ENCODE peak calls at places on chromosome 16, in five cellular contexts. V is GM23338, Q is fibroblast of lung, L is A549, F is hepatocyte. S is an unnamed sample.
A peak's percentile ranks its signal among the peaks of the same experiment; 100 is the strongest.

GRCh38 chr16:49529646-49530045 is 156.0 kb downstream of the C16orf78 start:
- DNase-seq in V (no peak), Q (no peak), L (no peak), F (no peak), S (no peak)

GRCh38 chr16:4382795-4383357 is 11.2 kb downstream of the VASN start:
- DNase-seq in V (peak; percentile 12), Q (no peak), L (no peak), F (no peak), S (peak; percentile 80)

GRCh38 chr16:48139517-48139916 is 16.3 kb downstream of the ABCC12 start:
- DNase-seq in V (peak; percentile 22), Q (no peak), L (no peak), F (no peak), S (no peak)

GRCh38 chr16:89216315-89217137 is 977 bp upstream of the ZNF778 start:
- DNase-seq in V (peak; percentile 89), Q (peak; percentile 81), L (peak; percentile 79), F (peak; percentile 89), S (peak; percentile 87)

GRCh38 chr16:73000020-73000906 is 47.7 kb downstream of the ZFHX3 start:
- DNase-seq in V (no peak), Q (peak; percentile 62), L (no peak), F (no peak), S (peak; percentile 79)

GRCh38 chr16:84271866-84272265 is 22.8 kb upstream of the WFDC1 start:
- DNase-seq in V (no peak), Q (no peak), L (no peak), F (no peak), S (no peak)

GRCh38 chr16:74034862-74035261 is 261.8 kb upstream of the PSMD7 start:
- DNase-seq in V (peak; percentile 76), Q (peak; percentile 69), L (peak; percentile 14), F (peak; percentile 50), S (no peak)

GRCh38 chr16:4656221-4656620 is 31.6 kb downstream of the MGRN1 start:
- DNase-seq in V (no peak), Q (no peak), L (no peak), F (no peak), S (no peak)

GRCh38 chr16:30677931-30678585 is 19.8 kb downstream of the FBRS start:
- DNase-seq in V (peak; percentile 98), Q (no peak), L (no peak), F (no peak), S (no peak)

GRCh38 chr16:2987286-2987685 is 7.0 kb upstream of the PKMYT1 start:
- DNase-seq in V (no peak), Q (no peak), L (no peak), F (no peak), S (no peak)

GRCh38 chr16:47504599-47504998 is 43.5 kb downstream of the PHKB start:
- DNase-seq in V (no peak), Q (peak; percentile 52), L (no peak), F (no peak), S (no peak)

GRCh38 chr16:84689126-84689525 is 10.7 kb upstream of the USP10 start:
- DNase-seq in V (no peak), Q (peak; percentile 76), L (no peak), F (peak; percentile 73), S (no peak)

GRCh38 chr16:383326-384020 is 1.7 kb upstream of the PGAP6 start:
- DNase-seq in V (peak; percentile 90), Q (no peak), L (no peak), F (peak; percentile 82), S (peak; percentile 64)

GRCh38 chr16:79159650-79160049 is 440.9 kb downstream of the MAF start:
- DNase-seq in V (no peak), Q (no peak), L (no peak), F (no peak), S (no peak)

GRCh38 chr16:88616320-88616719 is 22.1 kb upstream of the IL17C start:
- DNase-seq in V (no peak), Q (no peak), L (no peak), F (peak; percentile 65), S (no peak)

GRCh38 chr16:76900285-76901263 is 290.4 kb upstream of the MON1B start:
- DNase-seq in V (no peak), Q (no peak), L (no peak), F (peak; percentile 16), S (no peak)

GRCh38 chr16:81313731-81314602 is 795 bp upstream of the GAN start:
- DNase-seq in V (peak; percentile 94), Q (no peak), L (no peak), F (no peak), S (no peak)

GRCh38 chr16:8103649-8104289 is 486.5 kb downstream of the TMEM114 start:
- DNase-seq in V (no peak), Q (no peak), L (no peak), F (no peak), S (no peak)

GRCh38 chr16:81099958-81100357 is 3.8 kb upstream of the GCSH start:
- DNase-seq in V (no peak), Q (no peak), L (no peak), F (no peak), S (no peak)

GRCh38 chr16:12054396-12054795 is 77.9 kb downstream of the SNX29 start:
- DNase-seq in V (no peak), Q (no peak), L (no peak), F (no peak), S (no peak)

GRCh38 chr16:85377388-85378144 is 235.6 kb upstream of the GSE1 start:
- DNase-seq in V (no peak), Q (no peak), L (no peak), F (no peak), S (no peak)

GRCh38 chr16:1596516-1596915 is 15.4 kb downstream of the IFT140 start:
- DNase-seq in V (no peak), Q (no peak), L (no peak), F (no peak), S (no peak)

GRCh38 chr16:30049871-30050270 is 15.7 kb upstream of the ALDOA start:
- DNase-seq in V (no peak), Q (no peak), L (no peak), F (no peak), S (no peak)

GRCh38 chr16:1341495-1342388 is 8.3 kb downstream of the BAIAP3 start:
- DNase-seq in V (no peak), Q (no peak), L (no peak), F (no peak), S (no peak)

GRCh38 chr16:78874241-78874983 is 726.1 kb downstream of the MAF start:
- DNase-seq in V (no peak), Q (no peak), L (no peak), F (no peak), S (no peak)

GRCh38 chr16:17470002-17470870 is 524 bp downstream of the XYLT1 start:
- DNase-seq in V (no peak), Q (no peak), L (peak; percentile 13), F (peak; percentile 29), S (peak; percentile 40)

GRCh38 chr16:5678371-5678770 is 580.8 kb upstream of the EEF2KMT start:
- DNase-seq in V (peak; percentile 72), Q (no peak), L (no peak), F (peak; percentile 24), S (no peak)

GRCh38 chr16:31134625-31135534 is 647 bp downstream of the PRSS8 start:
- DNase-seq in V (peak; percentile 89), Q (peak; percentile 8), L (no peak), F (peak; percentile 80), S (no peak)

GRCh38 chr16:88430185-88430523 is 22.9 kb upstream of the ZFPM1 start:
- DNase-seq in V (no peak), Q (no peak), L (no peak), F (no peak), S (no peak)

GRCh38 chr16:65111306-65111705 is 10.6 kb downstream of the CDH11 start:
- DNase-seq in V (no peak), Q (no peak), L (no peak), F (peak; percentile 41), S (no peak)

GRCh38 chr16:2473425-2473926 is 1.5 kb upstream of the TBC1D24 start:
- DNase-seq in V (peak; percentile 35), Q (no peak), L (peak; percentile 31), F (no peak), S (no peak)

GRCh38 chr16:964696-965395 is 5.9 kb downstream of the LMF1 start:
- DNase-seq in V (no peak), Q (no peak), L (no peak), F (no peak), S (no peak)

GRCh38 chr16:85554114-85554790 is 58.9 kb upstream of the GSE1 start:
- DNase-seq in V (peak; percentile 61), Q (peak; percentile 90), L (peak; percentile 88), F (peak; percentile 61), S (peak; percentile 84)

GRCh38 chr16:21156767-21157467 is 1.6 kb upstream of the LDAF1 start:
- DNase-seq in V (peak; percentile 86), Q (peak; percentile 91), L (peak; percentile 69), F (peak; percentile 80), S (no peak)

GRCh38 chr16:73047536-73048291 is at the start of gene ZFHX3:
- DNase-seq in V (peak; percentile 87), Q (peak; percentile 68), L (no peak), F (peak; percentile 83), S (peak; percentile 89)

GRCh38 chr16:10338426-10338825 is 47.4 kb upstream of the ATF7IP2 start:
- DNase-seq in V (no peak), Q (no peak), L (no peak), F (peak; percentile 38), S (no peak)

GRCh38 chr16:17130733-17131132 is 340.0 kb downstream of the XYLT1 start:
- DNase-seq in V (no peak), Q (no peak), L (no peak), F (no peak), S (peak; percentile 5)

DNA sequence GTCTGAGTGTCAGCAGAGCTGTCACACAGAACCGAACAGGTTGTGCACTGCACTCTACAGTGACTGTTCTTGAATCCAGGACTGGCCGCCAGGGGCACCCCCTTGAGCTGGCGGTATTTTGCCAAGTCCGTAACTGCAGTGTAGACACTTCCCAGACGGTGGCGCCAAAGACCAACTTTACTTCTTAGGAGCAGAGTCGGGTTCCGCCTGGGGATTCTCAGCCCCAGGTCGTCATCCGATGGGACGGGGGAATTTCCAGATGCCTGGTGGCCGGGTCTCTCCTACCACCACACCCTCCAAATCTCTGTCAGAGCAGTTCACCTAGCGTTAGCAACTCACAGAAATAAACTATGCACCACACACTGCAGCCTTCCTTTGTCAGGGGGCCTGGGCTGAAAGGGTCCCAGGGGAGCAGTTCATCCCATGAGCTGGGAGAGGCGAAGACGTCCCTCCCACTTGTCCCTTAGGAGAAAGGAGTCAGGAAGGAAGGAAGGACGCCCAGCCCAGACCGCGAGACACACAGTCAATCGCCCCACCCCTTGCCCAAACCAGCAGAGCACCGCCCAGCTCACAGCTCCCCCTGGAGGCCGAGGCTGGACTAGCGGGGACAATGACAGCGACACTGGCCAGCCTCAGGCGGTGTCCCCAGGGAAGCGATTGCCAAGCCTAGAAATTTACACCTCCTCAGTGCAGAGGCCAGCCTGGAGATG is 7.4 kb upstream of the RIPOR1 start:
- DNase-seq in V (peak; percentile 99), Q (peak; percentile 94), L (peak; percentile 94), F (peak; percentile 97), S (peak; percentile 97)
- H3K27ac ChIP-seq in V (peak overlapping the region; percentile 78), Q (peak overlapping the region; percentile 97), L (peak overlapping the region; percentile 92), F (peak overlapping the region; percentile 96), S (peak overlapping the region; percentile 77)

GRCh38 chr16:53022374-53022773 is 30.3 kb downstream of the CHD9NB start:
- DNase-seq in V (peak; percentile 87), Q (peak; percentile 52), L (peak; percentile 69), F (peak; percentile 74), S (no peak)
- TF ChIP-seq CTCF in V (peak; percentile 85), Q (peak; percentile 61), L (peak; percentile 75), F (peak; percentile 80), S (peak; percentile 34)

GRCh38 chr16:86576591-86577313 is 1.6 kb upstream of the FOXL1 start:
- DNase-seq in V (peak; percentile 57), Q (peak; percentile 53), L (no peak), F (no peak), S (peak; percentile 76)
- H3K4me3 ChIP-seq in V (peak overlapping the region; percentile 75), Q (peak overlapping the region; percentile 86), L (peak overlapping the region; percentile 59), F (peak overlapping the region; percentile 62), S (peak overlapping the region; percentile 60)

GRCh38 chr16:28091706-28092105 is 28.2 kb upstream of the GSG1L start:
- DNase-seq in V (no peak), Q (no peak), L (no peak), F (no peak), S (no peak)
- H3K27ac ChIP-seq in V (peak overlapping the region; percentile 74), Q (no peak overlapping the region), L (no peak overlapping the region), F (no peak overlapping the region), S (no peak overlapping the region)